ENCODE peak calls at places on chromosomes 6 and 20, in five cellular contexts. One of them, this sample, is unnamed.

GRCh38 chr6:53294095-53294494 is 54.7 kb downstream of the ELOVL5 start:
- DNase-seq in mesendoderm: peak
- DNase-seq in aorta: no peak
- DNase-seq in heart left ventricle: no peak
- DNase-seq in NB4: peak
- DNase-seq in this sample: no peak

GRCh38 chr6:110317646-110318045 is 40.5 kb downstream of the METTL24 start:
- DNase-seq in NB4: no peak
- DNase-seq in mesendoderm: no peak
- DNase-seq in aorta: no peak
- DNase-seq in heart left ventricle: no peak
- DNase-seq in this sample: no peak

GRCh38 chr6:10431423-10432164 is 16.7 kb upstream of the TFAP2A start:
- DNase-seq in mesendoderm: peak
- DNase-seq in aorta: no peak
- DNase-seq in heart left ventricle: no peak
- DNase-seq in NB4: no peak
- DNase-seq in this sample: no peak

GRCh38 chr6:8743146-8743745 is 307.9 kb upstream of the SLC35B3 start:
- DNase-seq in NB4: peak
- DNase-seq in heart left ventricle: no peak
- DNase-seq in aorta: no peak
- DNase-seq in mesendoderm: no peak
- DNase-seq in this sample: no peak

GRCh38 chr20:48287552-48288170 is 502.4 kb upstream of the SULF2 start:
- DNase-seq in heart left ventricle: no peak
- DNase-seq in NB4: no peak
- DNase-seq in aorta: no peak
- DNase-seq in mesendoderm: no peak
- DNase-seq in this sample: no peak

GRCh38 chr6:131532476-131533108 is 40.4 kb upstream of the ARG1 start:
- DNase-seq in heart left ventricle: no peak
- DNase-seq in mesendoderm: no peak
- DNase-seq in NB4: no peak
- DNase-seq in aorta: no peak
- DNase-seq in this sample: no peak

GRCh38 chr6:145148392-145149175 is 586.7 kb downstream of the EPM2A start:
- DNase-seq in NB4: peak
- DNase-seq in aorta: no peak
- DNase-seq in mesendoderm: peak
- DNase-seq in heart left ventricle: peak
- DNase-seq in this sample: no peak

GRCh38 chr6:21185849-21186478 is 407.6 kb upstream of the SOX4 start:
- DNase-seq in mesendoderm: peak
- DNase-seq in aorta: no peak
- DNase-seq in heart left ventricle: no peak
- DNase-seq in NB4: no peak
- DNase-seq in this sample: no peak

GRCh38 chr6:149985506-149985937 is 21.8 kb downstream of the ULBP1 start:
- DNase-seq in NB4: no peak
- DNase-seq in mesendoderm: no peak
- DNase-seq in heart left ventricle: no peak
- DNase-seq in aorta: no peak
- DNase-seq in this sample: no peak

GRCh38 chr6:84862843-84863242 is 98.4 kb upstream of the TBX18 start:
- DNase-seq in NB4: no peak
- DNase-seq in aorta: no peak
- DNase-seq in mesendoderm: no peak
- DNase-seq in heart left ventricle: no peak
- DNase-seq in this sample: no peak

GRCh38 chr6:22808466-22808865 is 239.1 kb downstream of the HDGFL1 start:
- DNase-seq in NB4: no peak
- DNase-seq in heart left ventricle: no peak
- DNase-seq in mesendoderm: no peak
- DNase-seq in aorta: no peak
- DNase-seq in this sample: no peak

GRCh38 chr20:11726021-11726420 is 191.7 kb upstream of the BTBD3 start:
- DNase-seq in aorta: no peak
- DNase-seq in NB4: no peak
- DNase-seq in mesendoderm: no peak
- DNase-seq in heart left ventricle: no peak
- DNase-seq in this sample: no peak

GRCh38 chr6:151370509-151371078 is 20.8 kb downstream of the ZBTB2 start:
- DNase-seq in aorta: no peak
- DNase-seq in NB4: no peak
- DNase-seq in heart left ventricle: no peak
- DNase-seq in mesendoderm: peak
- DNase-seq in this sample: no peak

GRCh38 chr6:39344821-39345280 is 22.3 kb upstream of the KCNK16 start:
- DNase-seq in heart left ventricle: no peak
- DNase-seq in NB4: no peak
- DNase-seq in aorta: no peak
- DNase-seq in mesendoderm: peak
- DNase-seq in this sample: no peak

GRCh38 chr6:6689413-6690143 is 101.1 kb downstream of the LY86 start:
- DNase-seq in aorta: no peak
- DNase-seq in heart left ventricle: no peak
- DNase-seq in NB4: peak
- DNase-seq in mesendoderm: no peak
- DNase-seq in this sample: no peak

GRCh38 chr6:39892490-39893129 is 41.7 kb downstream of the MOCS1 start:
- DNase-seq in aorta: peak
- DNase-seq in mesendoderm: peak
- DNase-seq in heart left ventricle: peak
- DNase-seq in NB4: peak
- DNase-seq in this sample: peak

GRCh38 chr20:63481503-63481902 is 9.0 kb upstream of the KCNQ2 start:
- DNase-seq in mesendoderm: no peak
- DNase-seq in aorta: no peak
- DNase-seq in heart left ventricle: no peak
- DNase-seq in NB4: no peak
- DNase-seq in this sample: no peak

GRCh38 chr6:127185410-127185809 is 66.9 kb downstream of the RSPO3 start:
- DNase-seq in NB4: no peak
- DNase-seq in aorta: no peak
- DNase-seq in heart left ventricle: no peak
- DNase-seq in mesendoderm: no peak
- DNase-seq in this sample: no peak

GRCh38 chr6:145621776-145622175 is 113.5 kb downstream of the EPM2A start:
- DNase-seq in aorta: no peak
- DNase-seq in heart left ventricle: no peak
- DNase-seq in mesendoderm: no peak
- DNase-seq in NB4: no peak
- DNase-seq in this sample: no peak

GRCh38 chr6:206264-206663 is 86.0 kb upstream of the DUSP22 start:
- DNase-seq in heart left ventricle: no peak
- DNase-seq in NB4: no peak
- DNase-seq in aorta: no peak
- DNase-seq in mesendoderm: no peak
- DNase-seq in this sample: no peak

DNA sequence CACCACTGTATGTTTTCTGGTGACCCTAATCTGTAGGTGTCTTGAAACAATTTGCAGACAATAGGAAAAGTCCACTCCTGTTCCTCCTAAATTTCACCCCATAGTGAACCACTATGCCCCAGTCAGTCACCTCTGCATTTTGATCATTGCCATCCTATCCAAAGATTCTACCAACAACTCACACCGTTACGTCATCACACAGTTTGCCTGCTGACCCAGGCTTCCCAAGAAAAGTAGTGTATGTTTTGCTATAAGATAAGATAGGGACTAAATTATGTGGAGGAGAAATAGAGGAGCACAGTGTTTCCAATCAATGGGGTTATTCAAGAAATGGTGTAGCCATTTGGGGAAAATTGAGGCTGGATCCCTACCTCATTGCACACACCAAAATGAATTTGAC is 58.8 kb downstream of the GNAS start:
- DNase-seq in NB4: no peak
- DNase-seq in heart left ventricle: no peak
- DNase-seq in mesendoderm: no peak
- DNase-seq in aorta: no peak
- DNase-seq in this sample: no peak
- H3K4me3 ChIP-seq in NB4: no peak
- H3K4me3 ChIP-seq in heart left ventricle: no peak
- H3K4me3 ChIP-seq in mesendoderm: no peak
- H3K4me3 ChIP-seq in aorta: no peak
- H3K4me3 ChIP-seq in this sample: no peak

GRCh38 chr20:21512634-21513180 is 1.2 kb downstream of the NKX2-2 start:
- DNase-seq in heart left ventricle: no peak
- DNase-seq in NB4: no peak
- DNase-seq in mesendoderm: no peak
- DNase-seq in aorta: no peak
- DNase-seq in this sample: no peak
- H3K4me3 ChIP-seq in heart left ventricle: peak
- H3K4me3 ChIP-seq in NB4: no peak
- H3K4me3 ChIP-seq in mesendoderm: no peak
- H3K4me3 ChIP-seq in aorta: peak
- H3K4me3 ChIP-seq in this sample: no peak

DNA sequence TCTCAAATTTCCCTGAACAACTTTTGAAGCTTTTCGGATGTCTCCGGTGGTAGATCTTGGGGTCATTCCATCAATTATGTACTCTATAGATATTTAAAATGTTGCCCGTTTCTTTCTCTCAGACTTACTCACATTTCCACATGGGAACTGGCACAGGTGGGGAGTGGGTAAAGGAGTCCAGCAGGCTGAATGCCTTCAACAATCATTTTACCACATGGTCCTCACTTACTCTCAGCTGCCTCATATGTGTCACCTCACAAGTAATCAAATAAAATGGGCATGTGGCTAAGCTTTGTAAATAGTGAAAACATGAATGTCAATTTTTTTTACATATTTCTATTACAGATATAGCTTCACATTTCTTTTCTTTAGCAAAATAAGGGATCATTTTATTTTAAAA is 677 bp downstream of the HLA-DQA1 start:
- DNase-seq in NB4: no peak
- DNase-seq in mesendoderm: no peak
- DNase-seq in heart left ventricle: no peak
- DNase-seq in aorta: no peak
- DNase-seq in this sample: no peak
- H3K4me3 ChIP-seq in NB4: no peak
- H3K4me3 ChIP-seq in mesendoderm: no peak
- H3K4me3 ChIP-seq in heart left ventricle: no peak
- H3K4me3 ChIP-seq in aorta: no peak
- H3K4me3 ChIP-seq in this sample: no peak

GRCh38 chr6:32176476-32177181 is 745 bp upstream of the AGPAT1 start:
- DNase-seq in heart left ventricle: no peak
- DNase-seq in NB4: no peak
- DNase-seq in mesendoderm: no peak
- DNase-seq in aorta: peak
- DNase-seq in this sample: no peak
- H3K4me3 ChIP-seq in heart left ventricle: peak
- H3K4me3 ChIP-seq in NB4: peak
- H3K4me3 ChIP-seq in mesendoderm: peak
- H3K4me3 ChIP-seq in aorta: peak
- H3K4me3 ChIP-seq in this sample: peak

This sample was measured in ovary.